ENCODE peak calls at places on chromosome 17, in four cellular contexts. One of them, this sample, is unnamed.

GRCh38 chr17:63446981-63447687 is 1.0 kb upstream of the CYB561 start:
- DNase-seq in GM13976: no peak
- DNase-seq in lower leg skin: no peak
- DNase-seq in IMR-90: no peak
- DNase-seq in this sample: no peak

GRCh38 chr17:47744168-47745036 is 11.4 kb downstream of the TBX21 start:
- DNase-seq in GM13976: peak
- DNase-seq in lower leg skin: no peak
- DNase-seq in IMR-90: no peak
- DNase-seq in this sample: no peak

GRCh38 chr17:55731586-55732250 is 9.1 kb upstream of the TMEM100 start:
- DNase-seq in GM13976: no peak
- DNase-seq in lower leg skin: peak
- DNase-seq in IMR-90: peak
- DNase-seq in this sample: peak

GRCh38 chr17:62163847-62164246 is 98.8 kb upstream of the MED13 start:
- DNase-seq in GM13976: no peak
- DNase-seq in lower leg skin: no peak
- DNase-seq in IMR-90: no peak
- DNase-seq in this sample: no peak

GRCh38 chr17:30352247-30352814 is 18.5 kb upstream of the TMIGD1 start:
- DNase-seq in GM13976: no peak
- DNase-seq in lower leg skin: no peak
- DNase-seq in IMR-90: no peak
- DNase-seq in this sample: no peak

GRCh38 chr17:33178641-33179040 is 114.5 kb downstream of the ASIC2 start:
- DNase-seq in GM13976: no peak
- DNase-seq in lower leg skin: no peak
- DNase-seq in IMR-90: no peak
- DNase-seq in this sample: no peak

GRCh38 chr17:30426292-30426691 is 47.6 kb downstream of the CPD start:
- DNase-seq in GM13976: no peak
- DNase-seq in lower leg skin: no peak
- DNase-seq in IMR-90: peak
- DNase-seq in this sample: no peak

GRCh38 chr17:13393841-13394710 is 207.7 kb downstream of the HS3ST3A1 start:
- DNase-seq in GM13976: no peak
- DNase-seq in lower leg skin: no peak
- DNase-seq in IMR-90: peak
- DNase-seq in this sample: no peak

GRCh38 chr17:66949501-66949900 is 15.0 kb upstream of the CACNG4 start:
- DNase-seq in GM13976: no peak
- DNase-seq in lower leg skin: no peak
- DNase-seq in IMR-90: peak
- DNase-seq in this sample: no peak

GRCh38 chr17:50198026-50198669 is 3.3 kb downstream of the COL1A1 start:
- DNase-seq in GM13976: peak
- DNase-seq in lower leg skin: peak
- DNase-seq in IMR-90: peak
- DNase-seq in this sample: no peak

GRCh38 chr17:29592850-29593545 is at the start of gene ANKRD13B:
- DNase-seq in GM13976: peak
- DNase-seq in lower leg skin: peak
- DNase-seq in IMR-90: no peak
- DNase-seq in this sample: no peak

GRCh38 chr17:65055708-65056638 is 567 bp downstream of the GNA13 start:
- DNase-seq in GM13976: peak
- DNase-seq in lower leg skin: peak
- DNase-seq in IMR-90: peak
- DNase-seq in this sample: no peak

GRCh38 chr17:53818271-53818670 is 4.5 kb upstream of the KIF2B start:
- DNase-seq in GM13976: no peak
- DNase-seq in lower leg skin: no peak
- DNase-seq in IMR-90: no peak
- DNase-seq in this sample: no peak

GRCh38 chr17:68906638-68907037 is 48.6 kb downstream of the ABCA8 start:
- DNase-seq in GM13976: no peak
- DNase-seq in lower leg skin: no peak
- DNase-seq in IMR-90: peak
- DNase-seq in this sample: no peak

GRCh38 chr17:7717756-7718350 is 309 bp downstream of the DNAH2 start:
- DNase-seq in GM13976: no peak
- DNase-seq in lower leg skin: no peak
- DNase-seq in IMR-90: no peak
- DNase-seq in this sample: no peak

GRCh38 chr17:9360610-9361571 is 214.7 kb downstream of the STX8 start:
- DNase-seq in GM13976: no peak
- DNase-seq in lower leg skin: peak
- DNase-seq in IMR-90: peak
- DNase-seq in this sample: no peak

GRCh38 chr17:77312786-77313599 is 172.2 kb downstream of the SEC14L1 start:
- DNase-seq in GM13976: no peak
- DNase-seq in lower leg skin: no peak
- DNase-seq in IMR-90: peak
- DNase-seq in this sample: no peak
- TF ChIP-seq CTCF in GM13976: no peak
- TF ChIP-seq CTCF in lower leg skin: no peak
- TF ChIP-seq CTCF in IMR-90: no peak
- TF ChIP-seq CTCF in this sample: no peak

DNA sequence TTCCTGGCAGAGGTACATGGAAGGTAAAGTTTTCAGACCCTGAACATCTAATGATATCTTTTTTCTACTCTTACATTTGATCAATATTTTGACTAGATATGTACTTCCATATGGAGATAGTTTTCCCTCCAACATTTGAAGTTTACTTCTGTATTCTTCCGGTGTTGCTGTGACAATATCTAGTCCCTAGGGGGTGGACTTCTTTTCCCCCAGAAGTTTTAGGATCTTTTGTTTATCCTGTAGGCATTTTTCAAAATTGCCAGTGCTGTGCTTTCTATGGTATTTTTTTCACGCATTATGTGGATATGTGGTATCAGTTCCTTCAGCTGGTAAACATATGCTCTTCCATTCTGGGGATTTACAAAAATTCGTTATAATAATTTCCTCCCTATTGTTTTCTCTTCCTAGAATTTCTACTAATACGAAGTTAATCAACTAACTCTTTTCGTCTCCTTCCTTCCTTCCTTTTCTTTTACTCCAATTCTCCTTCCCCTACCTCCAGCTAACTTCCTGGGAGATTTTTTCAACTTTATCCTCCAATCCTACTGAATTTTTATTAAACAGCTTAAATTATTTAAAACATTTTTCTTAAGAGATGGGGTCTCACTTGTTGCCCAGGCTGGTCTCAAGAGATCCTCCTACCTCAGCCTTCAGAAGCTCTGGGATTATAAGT is 26.1 kb upstream of the ZNHIT3 start:
- DNase-seq in GM13976: no peak
- DNase-seq in lower leg skin: no peak
- DNase-seq in IMR-90: no peak
- DNase-seq in this sample: no peak
- TF ChIP-seq CTCF in GM13976: no peak
- TF ChIP-seq CTCF in lower leg skin: no peak
- TF ChIP-seq CTCF in IMR-90: no peak
- TF ChIP-seq CTCF in this sample: no peak

DNA sequence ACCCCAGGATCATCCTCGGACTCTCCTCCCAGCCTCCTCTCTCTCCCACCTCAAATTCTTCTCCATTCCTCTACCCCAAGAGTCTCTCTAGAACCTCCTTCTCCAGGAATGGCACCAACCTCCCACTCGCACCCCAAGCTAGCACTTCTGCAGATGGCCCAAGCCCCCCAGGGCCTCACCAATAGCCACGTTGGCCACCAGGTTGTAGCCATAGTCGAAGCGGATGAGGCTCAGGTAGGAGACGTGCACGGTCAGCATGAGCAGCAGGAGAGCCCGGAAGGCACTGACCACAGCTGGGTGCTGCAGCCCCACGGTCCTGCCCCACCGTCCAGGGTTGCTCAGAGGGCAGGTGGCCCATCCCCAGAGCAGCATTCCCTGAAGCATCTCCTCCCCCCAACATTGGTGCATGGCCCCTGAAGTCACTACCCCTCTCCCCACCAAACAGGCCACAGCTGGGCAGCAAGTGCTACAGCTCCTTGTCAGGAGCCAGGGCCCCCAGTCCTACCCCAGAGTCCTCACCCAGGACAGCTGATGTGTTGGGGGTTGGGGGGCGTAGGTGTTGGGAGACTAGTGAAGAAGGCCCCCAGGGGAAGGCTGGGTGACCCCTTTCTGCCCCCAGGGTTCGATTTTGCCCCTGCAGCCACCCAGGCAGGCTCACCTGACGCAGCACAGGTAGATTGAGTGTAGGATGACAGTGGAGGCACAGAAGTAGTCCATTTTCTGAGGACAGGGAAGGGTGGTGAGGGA is 5.3 kb downstream of the PNMT start:
- DNase-seq in GM13976: no peak
- DNase-seq in lower leg skin: no peak
- DNase-seq in IMR-90: no peak
- DNase-seq in this sample: no peak
- TF ChIP-seq CTCF in GM13976: no peak
- TF ChIP-seq CTCF in lower leg skin: no peak
- TF ChIP-seq CTCF in IMR-90: no peak
- TF ChIP-seq CTCF in this sample: no peak

GRCh38 chr17:35930211-35931065 is at the start of gene RDM1:
- DNase-seq in GM13976: peak
- DNase-seq in lower leg skin: no peak
- DNase-seq in IMR-90: peak
- DNase-seq in this sample: no peak
- TF ChIP-seq CTCF in GM13976: no peak
- TF ChIP-seq CTCF in lower leg skin: no peak
- TF ChIP-seq CTCF in IMR-90: no peak
- TF ChIP-seq CTCF in this sample: no peak

DNA sequence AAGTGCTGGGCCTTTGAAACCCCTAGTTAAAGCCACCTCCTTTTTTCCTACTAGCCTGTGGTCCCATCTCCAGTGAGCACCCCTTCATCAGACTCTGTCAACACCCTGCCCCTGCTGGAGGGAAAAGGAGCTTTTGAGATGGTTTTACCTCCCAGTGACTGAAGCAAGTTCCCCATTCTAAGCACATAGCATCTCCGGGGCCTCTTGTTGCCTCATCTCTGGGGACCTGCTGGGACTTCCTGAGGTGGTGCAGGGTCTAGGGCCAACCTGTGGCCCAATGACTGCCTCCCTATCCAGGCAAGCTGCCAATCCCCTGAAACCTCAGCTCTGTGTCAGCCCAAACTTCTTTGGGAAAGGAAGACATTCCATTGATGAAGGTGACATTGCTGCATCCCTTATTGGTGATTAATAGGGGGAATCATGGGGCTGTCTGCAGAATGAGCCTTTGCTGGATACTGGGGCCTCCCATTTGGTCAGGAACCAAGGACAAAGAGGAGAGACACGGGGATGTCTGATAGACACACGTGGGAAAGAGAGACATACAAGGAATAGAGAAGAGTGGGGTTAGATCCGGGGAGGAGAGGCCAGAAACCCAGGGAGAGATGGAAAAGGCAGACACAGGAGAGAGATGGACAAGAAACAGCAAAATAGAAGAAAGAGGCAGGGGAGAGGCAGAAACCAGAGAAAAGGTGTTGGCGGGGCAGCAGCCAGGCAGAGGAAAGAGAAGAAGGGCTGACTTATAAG is 2.4 kb downstream of the C1QL1 start:
- DNase-seq in GM13976: no peak
- DNase-seq in lower leg skin: no peak
- DNase-seq in IMR-90: no peak
- DNase-seq in this sample: no peak
- TF ChIP-seq CTCF in GM13976: no peak
- TF ChIP-seq CTCF in lower leg skin: no peak
- TF ChIP-seq CTCF in IMR-90: no peak
- TF ChIP-seq CTCF in this sample: no peak

DNA sequence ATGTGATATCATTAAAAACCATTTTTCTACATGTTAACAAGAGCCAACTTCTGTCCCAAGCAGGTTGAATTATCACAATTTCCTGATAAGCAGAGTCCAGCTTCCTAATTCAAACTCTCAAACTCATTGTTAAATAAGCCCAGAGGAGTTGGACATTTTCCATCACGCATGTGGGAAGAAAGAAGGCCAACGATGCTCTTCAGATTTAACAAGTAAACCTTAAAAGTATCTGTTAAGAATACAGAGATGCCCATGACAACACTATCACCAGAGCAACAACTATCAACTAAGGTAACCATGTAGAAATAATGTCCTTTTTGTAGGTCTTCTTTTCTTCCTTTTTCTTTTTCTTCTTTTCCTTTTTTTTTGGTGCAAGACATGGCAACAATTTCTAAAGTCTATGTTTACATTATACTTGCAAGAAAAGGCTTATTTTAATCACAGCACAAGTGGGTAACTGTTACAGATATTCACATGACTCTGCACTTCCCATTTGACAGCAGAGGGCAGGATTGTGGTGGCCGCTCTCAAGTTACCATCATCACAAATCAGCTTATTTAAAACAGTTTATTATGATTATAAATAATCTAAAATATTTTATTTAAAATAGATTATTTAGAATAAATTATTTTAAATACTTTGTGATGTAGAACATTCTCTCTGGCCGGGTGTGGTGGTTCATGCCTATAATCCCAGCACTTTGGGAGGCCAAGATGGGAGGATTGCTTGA is 35.7 kb upstream of the DHRS7B start:
- DNase-seq in GM13976: no peak
- DNase-seq in lower leg skin: no peak
- DNase-seq in IMR-90: peak
- DNase-seq in this sample: no peak
- TF ChIP-seq CTCF in GM13976: no peak
- TF ChIP-seq CTCF in lower leg skin: no peak
- TF ChIP-seq CTCF in IMR-90: no peak
- TF ChIP-seq CTCF in this sample: no peak

GRCh38 chr17:10697092-10698081 is at the start of the genes ADPRM and SCO1:
- DNase-seq in GM13976: peak
- DNase-seq in lower leg skin: peak
- DNase-seq in IMR-90: peak
- DNase-seq in this sample: peak
- TF ChIP-seq CTCF in GM13976: peak
- TF ChIP-seq CTCF in lower leg skin: no peak
- TF ChIP-seq CTCF in IMR-90: peak
- TF ChIP-seq CTCF in this sample: peak

GRCh38 chr17:57453841-57454240 is 197.5 kb downstream of the MSI2 start:
- DNase-seq in GM13976: no peak
- DNase-seq in lower leg skin: no peak
- DNase-seq in IMR-90: no peak
- DNase-seq in this sample: no peak

GRCh38 chr17:57455063-57455914 is 199.0 kb downstream of the MSI2 start:
- DNase-seq in GM13976: peak
- DNase-seq in lower leg skin: no peak
- DNase-seq in IMR-90: peak
- DNase-seq in this sample: no peak

GRCh38 chr17:57457188-57457587 is 200.9 kb downstream of the MSI2 start:
- DNase-seq in GM13976: no peak
- DNase-seq in lower leg skin: no peak
- DNase-seq in IMR-90: no peak
- DNase-seq in this sample: no peak

GRCh38 chr17:57456622-57457021 is 200.3 kb downstream of the MSI2 start:
- DNase-seq in GM13976: no peak
- DNase-seq in lower leg skin: no peak
- DNase-seq in IMR-90: no peak
- DNase-seq in this sample: no peak

GRCh38 chr17:57454729-57455062 is 198.4 kb downstream of the MSI2 start:
- DNase-seq in GM13976: no peak
- DNase-seq in lower leg skin: no peak
- DNase-seq in IMR-90: no peak
- DNase-seq in this sample: no peak
- TF ChIP-seq CTCF in GM13976: no peak
- TF ChIP-seq CTCF in lower leg skin: no peak
- TF ChIP-seq CTCF in IMR-90: no peak
- TF ChIP-seq CTCF in this sample: no peak